ENCODE peak calls at places on chromosomes 11 and 22, in four cellular contexts. O, Y, T and J are unnamed samples.
A peak's percentile ranks its signal among the peaks of the same experiment; 100 is the strongest.

GRCh38 chr11:4125141-4125540 is 30.5 kb downstream of the RRM1 start:
- DNase-seq in O (no peak), Y (no peak), T (no peak), J (no peak)

GRCh38 chr22:22148905-22149304 is 95.7 kb upstream of the VPREB1 start:
- DNase-seq in O (no peak), Y (no peak), T (no peak), J (no peak)

GRCh38 chr11:74870485-74870884 is 78.4 kb downstream of the XRRA1 start:
- DNase-seq in O (no peak), Y (peak; percentile 85), T (no peak), J (no peak)

GRCh38 chr22:20536590-20537324 is 29.3 kb downstream of the MED15 start:
- DNase-seq in O (no peak), Y (no peak), T (no peak), J (no peak)

GRCh38 chr22:30562391-30562790 is 12.1 kb downstream of the GAL3ST1 start:
- DNase-seq in O (no peak), Y (peak; percentile 19), T (no peak), J (peak; percentile 97)

GRCh38 chr11:123822591-123822990 is 16.4 kb upstream of the OR6M1 start:
- DNase-seq in O (no peak), Y (no peak), T (no peak), J (peak; percentile 69)

GRCh38 chr11:1336836-1337646 is 27.6 kb upstream of the TOLLIP start:
- DNase-seq in O (no peak), Y (no peak), T (no peak), J (no peak)

GRCh38 chr22:41827671-41828070 is 5.2 kb upstream of the SREBF2 start:
- DNase-seq in O (no peak), Y (no peak), T (no peak), J (no peak)

GRCh38 chr11:330694-331314 is 10.1 kb upstream of the IFITM3 start:
- DNase-seq in O (peak; percentile 26), Y (peak; percentile 45), T (no peak), J (no peak)

GRCh38 chr11:43515090-43515489 is 156.4 kb downstream of the TTC17 start:
- DNase-seq in O (peak; percentile 72), Y (no peak), T (no peak), J (no peak)

GRCh38 chr11:123653997-123654565 is 343 bp downstream of the SCN3B start:
- DNase-seq in O (peak; percentile 66), Y (peak; percentile 92), T (peak; percentile 67), J (peak; percentile 28)

GRCh38 chr22:43329061-43329460 is 14.1 kb downstream of the SCUBE1 start:
- DNase-seq in O (no peak), Y (no peak), T (no peak), J (no peak)

GRCh38 chr11:57421066-57421465 is 5.9 kb downstream of the SLC43A3 start:
- DNase-seq in O (no peak), Y (no peak), T (no peak), J (no peak)

GRCh38 chr11:69078508-69078907 is 29.8 kb downstream of the TPCN2 start:
- DNase-seq in O (no peak), Y (no peak), T (no peak), J (no peak)

GRCh38 chr11:62876712-62877111 is 4.0 kb upstream of the SLC3A2 start:
- DNase-seq in O (no peak), Y (no peak), T (no peak), J (no peak)

GRCh38 chr11:65188486-65188885 is 6.8 kb downstream of the CAPN1 start:
- DNase-seq in O (no peak), Y (no peak), T (no peak), J (no peak)

GRCh38 chr22:43424865-43425630 is 13.2 kb downstream of the MPPED1 start:
- DNase-seq in O (no peak), Y (no peak), T (no peak), J (no peak)

GRCh38 chr11:85826096-85826855 is 15.3 kb upstream of the SYTL2 start:
- DNase-seq in O (peak; percentile 54), Y (peak; percentile 69), T (no peak), J (no peak)

GRCh38 chr11:11620966-11621880 is 582 bp downstream of the GALNT18 start:
- DNase-seq in O (no peak), Y (peak; percentile 84), T (peak; percentile 40), J (no peak)

GRCh38 chr11:118175031-118175531 is 1.4 kb downstream of the SCN2B start:
- DNase-seq in O (no peak), Y (peak; percentile 77), T (no peak), J (peak; percentile 99)

GRCh38 chr11:117668291-117668690 is 128.7 kb downstream of the DSCAML1 start:
- DNase-seq in O (no peak), Y (no peak), T (no peak), J (no peak)

GRCh38 chr11:115925568-115925904 is 421.3 kb upstream of the CADM1 start:
- DNase-seq in O (no peak), Y (no peak), T (no peak), J (no peak)

GRCh38 chr11:108970221-108970991 is 305.5 kb downstream of the DDX10 start:
- DNase-seq in O (no peak), Y (no peak), T (no peak), J (no peak)

GRCh38 chr22:44128961-44129613 is 51.6 kb upstream of the PARVG start:
- DNase-seq in O (no peak), Y (no peak), T (no peak), J (no peak)

GRCh38 chr11:114079406-114080072 is 20.0 kb downstream of the ZBTB16 start:
- DNase-seq in O (no peak), Y (no peak), T (no peak), J (no peak)

GRCh38 chr22:32556150-32556549 is 81.5 kb downstream of the FBXO7 start:
- DNase-seq in O (no peak), Y (peak; percentile 58), T (no peak), J (no peak)

GRCh38 chr11:56885182-56885581 is 103.5 kb upstream of the OR5AK2 start:
- DNase-seq in O (no peak), Y (no peak), T (peak; percentile 4), J (peak; percentile 35)

GRCh38 chr11:34161361-34161760 is 55.9 kb downstream of the NAT10 start:
- DNase-seq in O (no peak), Y (peak; percentile 82), T (no peak), J (no peak)

GRCh38 chr22:41280065-41280464 is 5.9 kb downstream of the RANGAP1 start:
- DNase-seq in O (no peak), Y (no peak), T (no peak), J (peak; percentile 13)

GRCh38 chr22:25598609-25599008 is 34.1 kb downstream of the GRK3 start:
- DNase-seq in O (no peak), Y (no peak), T (no peak), J (no peak)

GRCh38 chr11:44905131-44905866 is 45.4 kb downstream of the TP53I11 start:
- DNase-seq in O (no peak), Y (no peak), T (no peak), J (no peak)

GRCh38 chr11:6319879-6320410 is 356 bp downstream of the CAVIN3 start:
- DNase-seq in O (peak; percentile 89), Y (peak; percentile 97), T (peak; percentile 71), J (no peak)

GRCh38 chr11:125257185-125257584 is 92.6 kb downstream of the PKNOX2 start:
- DNase-seq in O (peak; percentile 73), Y (no peak), T (no peak), J (no peak)

GRCh38 chr11:77771135-77771534 is 49.4 kb downstream of the RSF1 start:
- DNase-seq in O (no peak), Y (peak; percentile 3), T (no peak), J (no peak)

GRCh38 chr11:127677813-127678212 is 677.2 kb upstream of the KIRREL3 start:
- DNase-seq in O (no peak), Y (no peak), T (no peak), J (no peak)

DNA sequence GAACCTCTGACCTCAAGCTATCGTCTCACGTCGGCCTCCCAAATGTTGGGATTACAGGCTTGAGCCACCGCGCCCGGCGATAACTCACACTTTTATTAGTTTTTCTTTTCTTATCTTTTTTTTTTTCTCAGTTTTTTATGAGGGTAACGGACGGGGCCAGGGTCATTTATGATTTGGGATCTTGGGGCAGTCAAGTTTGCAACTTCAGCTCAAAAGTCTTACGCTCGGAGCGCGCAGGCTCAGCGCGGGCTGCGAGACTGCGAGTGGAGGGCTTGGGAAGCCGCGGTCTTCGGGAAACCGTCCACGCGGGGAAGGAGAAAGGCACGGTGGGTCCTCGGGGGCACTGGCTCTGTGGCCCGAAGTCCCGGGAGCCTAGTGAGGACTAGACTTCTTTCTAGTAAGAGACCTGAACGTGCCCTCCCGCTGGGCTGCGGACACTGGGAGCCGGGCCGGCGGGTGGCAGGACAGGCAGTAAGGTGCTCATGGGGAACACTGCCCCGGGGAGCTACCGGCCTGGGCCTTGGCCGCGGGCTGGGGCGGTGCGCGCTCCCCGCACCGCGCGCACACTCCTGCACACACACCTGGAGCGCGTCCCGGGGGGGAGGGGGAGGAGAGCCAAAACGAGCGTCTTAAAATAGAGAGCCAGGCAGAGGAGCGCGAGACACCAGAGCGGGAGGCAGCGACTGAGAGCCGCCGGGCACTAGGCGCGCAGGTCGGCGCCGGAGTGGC is 491 bp upstream of the BARX2 start:
- DNase-seq in O (peak; percentile 64), Y (no peak), T (peak; percentile 44), J (peak; percentile 77)
- H2AFZ ChIP-seq in O (no peak overlapping the region), Y (no peak overlapping the region), T (peak overlapping the region; percentile 82), J (peak overlapping the region; percentile 92)

GRCh38 chr11:122100222-122101080 is 15.6 kb downstream of the BLID start:
- DNase-seq in O (peak; percentile 67), Y (no peak), T (no peak), J (no peak)
- H2AFZ ChIP-seq in O (peak overlapping the region; percentile 71), Y (no peak overlapping the region), T (peak overlapping the region; percentile 85), J (no peak overlapping the region)

DNA sequence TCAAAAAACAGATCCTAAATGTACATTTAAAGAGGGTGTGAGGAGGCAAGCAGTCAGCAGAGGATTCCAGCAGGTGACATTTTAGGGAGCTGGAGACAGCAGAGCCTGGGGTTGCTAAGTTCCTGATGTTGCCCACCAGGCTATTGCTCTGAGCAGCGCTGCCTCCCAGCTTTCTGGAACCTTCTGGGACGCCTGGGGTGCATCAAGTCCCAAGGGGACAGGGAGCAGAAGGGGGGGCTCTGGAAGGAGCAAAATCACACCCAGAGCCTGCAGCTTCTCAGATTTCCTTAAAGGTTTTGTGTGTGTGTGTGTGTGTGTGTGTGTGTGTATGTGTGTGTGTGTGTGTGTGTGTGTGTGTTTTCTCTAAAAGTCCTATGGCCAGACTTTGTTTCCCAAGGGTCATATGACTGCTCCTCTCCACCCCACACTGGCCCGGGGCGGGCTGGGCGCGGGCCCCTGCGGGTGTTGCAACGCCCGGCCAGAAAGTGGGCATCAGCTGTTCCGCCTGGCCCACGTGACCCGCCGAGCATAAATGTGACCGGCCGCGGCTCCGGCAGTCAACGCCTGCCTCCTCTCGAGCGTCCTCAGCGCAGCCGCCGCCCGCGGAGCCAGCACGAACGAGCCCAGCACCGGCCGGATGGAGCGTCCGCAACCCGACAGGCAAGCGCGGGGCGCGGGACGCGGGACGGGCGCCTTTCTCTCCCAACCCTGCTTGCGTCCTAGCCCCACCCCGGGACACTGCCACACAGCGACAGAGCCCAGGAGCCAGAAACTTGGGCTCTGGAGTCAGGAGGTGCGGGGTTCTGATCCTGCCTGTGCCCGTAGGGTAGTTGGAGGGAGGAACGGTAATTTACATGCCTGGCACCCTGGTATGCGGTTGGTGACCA is at the start of gene HMOX1:
- DNase-seq in O (peak; percentile 81), Y (peak; percentile 97), T (peak; percentile 49), J (peak; percentile 87)
- H2AFZ ChIP-seq in O (no peak within 1 kb of the TSS), Y (peak within 1 kb of the TSS; percentile 88), T (peak within 1 kb of the TSS; percentile 95), J (peak within 1 kb of the TSS; percentile 86)

GRCh38 chr11:100687032-100687629 is at the start of gene ARHGAP42:
- DNase-seq in O (peak; percentile 91), Y (peak; percentile 93), T (peak; percentile 46), J (peak; percentile 67)

GRCh38 chr11:100683107-100683506 is 4.0 kb upstream of the ARHGAP42 start:
- DNase-seq in O (no peak), Y (no peak), T (no peak), J (no peak)

GRCh38 chr11:100682247-100682969 is 4.7 kb upstream of the ARHGAP42 start:
- DNase-seq in O (no peak), Y (peak; percentile 88), T (no peak), J (no peak)

GRCh38 chr11:100686476-100686875 is 612 bp upstream of the ARHGAP42 start:
- DNase-seq in O (peak; percentile 55), Y (no peak), T (no peak), J (no peak)

GRCh38 chr11:100684101-100685065 is 2.7 kb upstream of the ARHGAP42 start:
- DNase-seq in O (no peak), Y (no peak), T (no peak), J (no peak)
- H2AFZ ChIP-seq in O (no peak overlapping the region), Y (no peak overlapping the region), T (no peak overlapping the region), J (no peak overlapping the region)